ENCODE peak calls at places on chromosome 15, in four cellular contexts. I is GM10248, N is psoas muscle, X is fibroblast of pulmonary artery. U is an unnamed sample.

GRCh38 chr15:82021992-82022391 is 23.8 kb downstream of the MEX3B start:
- DNase-seq in N (no peak), X (peak), I (no peak), U (no peak)

GRCh38 chr15:62390793-62391543 is 225.9 kb upstream of the C2CD4B start:
- DNase-seq in X (peak), N (peak), I (peak), U (peak)

GRCh38 chr15:37093480-37094410 is 6.6 kb downstream of the MEIS2 start:
- DNase-seq in N (no peak), X (peak), I (no peak), U (no peak)

GRCh38 chr15:99239545-99240198 is 9.7 kb downstream of the TTC23 start:
- DNase-seq in N (no peak), X (no peak), I (peak), U (no peak)

GRCh38 chr15:58980351-58980939 is 7.0 kb upstream of the RNF111 start:
- DNase-seq in X (peak), I (peak), N (no peak), U (no peak)

GRCh38 chr15:66708389-66708788 is 6.4 kb downstream of the SMAD6 start:
- DNase-seq in X (no peak), N (no peak), I (no peak), U (no peak)

GRCh38 chr15:69810441-69811071 is 287.2 kb downstream of the TLE3 start:
- DNase-seq in X (no peak), N (peak), I (no peak), U (no peak)

GRCh38 chr15:52134502-52135144 is 22.0 kb upstream of the BCL2L10 start:
- DNase-seq in N (no peak), X (no peak), I (no peak), U (no peak)

GRCh38 chr15:66389098-66389858 is 2.6 kb downstream of the MAP2K1 start:
- DNase-seq in N (no peak), I (no peak), X (no peak), U (no peak)

GRCh38 chr15:100008258-100008657 is 275.0 kb upstream of the LYSMD4 start:
- DNase-seq in X (no peak), I (no peak), N (no peak), U (no peak)

GRCh38 chr15:67833504-67834248 is 6.2 kb downstream of the RNU6-1 start:
- DNase-seq in I (peak), N (peak), X (peak), U (peak)

GRCh38 chr15:64152507-64153387 is 1.2 kb downstream of the SNX22 start:
- DNase-seq in X (no peak), I (peak), N (no peak), U (no peak)

GRCh38 chr15:52808996-52809395 is 18.9 kb upstream of the ONECUT1 start:
- DNase-seq in N (no peak), X (no peak), I (no peak), U (no peak)

GRCh38 chr15:32855942-32856341 is 138.1 kb downstream of the GREM1 start:
- DNase-seq in X (peak), I (no peak), N (no peak), U (no peak)

GRCh38 chr15:40336129-40337122 is 4.3 kb downstream of the CCDC9B start:
- DNase-seq in N (no peak), I (peak), X (no peak), U (no peak)

GRCh38 chr15:71120428-71120944 is 5.2 kb downstream of the THSD4 start:
- DNase-seq in N (no peak), X (no peak), I (no peak), U (no peak)

GRCh38 chr15:56677271-56677670 is 56.0 kb downstream of the ZNF280D start:
- DNase-seq in X (no peak), I (no peak), N (no peak), U (no peak)

GRCh38 chr15:33794425-33794824 is 173.9 kb upstream of the CHRM5 start:
- DNase-seq in X (no peak), I (no peak), N (no peak), U (no peak)

GRCh38 chr15:78709263-78709882 is 68.4 kb upstream of the CHRNB4 start:
- DNase-seq in X (peak), I (peak), N (peak), U (peak)

GRCh38 chr15:67067161-67067853 is 1.9 kb downstream of the SMAD3 start:
- DNase-seq in I (no peak), N (no peak), X (no peak), U (no peak)

GRCh38 chr15:40323239-40323952 is at the start of gene INAFM2:
- DNase-seq in X (peak), I (peak), N (peak), U (peak)

GRCh38 chr15:90818251-90819210 is 49.9 kb upstream of the FURIN start:
- DNase-seq in X (no peak), I (peak), N (no peak), U (no peak)

GRCh38 chr15:32042269-32042996 is 12.1 kb downstream of the CHRNA7 start:
- DNase-seq in N (no peak), I (no peak), X (no peak), U (no peak)

GRCh38 chr15:23385886-23386430 is 31.4 kb downstream of the GOLGA8S start:
- DNase-seq in X (no peak), I (no peak), N (no peak), U (no peak)

GRCh38 chr15:74461847-74462511 is 1.0 kb upstream of the UBL7 start:
- DNase-seq in X (no peak), I (no peak), N (no peak), U (no peak)

GRCh38 chr15:58622877-58623276 is 126.6 kb downstream of the ADAM10 start:
- DNase-seq in I (no peak), N (no peak), X (no peak), U (no peak)

GRCh38 chr15:90865702-90866101 is 2.7 kb upstream of the FURIN start:
- DNase-seq in I (no peak), N (no peak), X (no peak), U (no peak)

GRCh38 chr15:51874751-51875644 is 45.5 kb downstream of the TMOD3 start:
- DNase-seq in I (no peak), N (no peak), X (peak), U (no peak)

GRCh38 chr15:91954211-91954804 is 100.8 kb downstream of the SLCO3A1 start:
- DNase-seq in X (no peak), I (no peak), N (no peak), U (no peak)

GRCh38 chr15:73560501-73561117 is 72.6 kb downstream of the NPTN start:
- DNase-seq in N (no peak), I (no peak), X (peak), U (no peak)

GRCh38 chr15:85751731-85752421 is 42.8 kb downstream of the KLHL25 start:
- DNase-seq in I (no peak), X (no peak), N (no peak), U (peak)

GRCh38 chr15:39202641-39203040 is 378.2 kb upstream of the THBS1 start:
- DNase-seq in I (no peak), X (peak), N (no peak), U (no peak)

DNA sequence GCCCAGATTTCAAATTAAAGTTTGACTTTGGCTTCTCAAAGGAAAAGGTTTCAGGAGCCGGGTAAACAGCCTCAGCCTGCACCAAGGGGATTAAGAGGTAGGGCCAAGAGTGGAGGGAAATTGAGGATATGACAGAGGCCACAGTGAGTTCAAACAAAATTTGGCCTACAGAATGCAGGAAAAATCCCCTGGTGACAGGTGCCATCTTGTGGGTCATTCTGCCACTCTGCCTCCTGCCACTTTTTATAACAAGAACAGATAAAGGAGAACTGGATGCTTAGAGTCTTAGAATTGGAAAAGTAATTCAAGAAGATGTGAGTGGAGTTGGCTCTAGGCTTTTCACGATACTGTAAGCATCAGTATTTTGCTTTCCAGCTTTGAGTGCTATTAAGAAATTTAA is 253.2 kb downstream of the NR2F2 start:
- DNase-seq in N (no peak), I (no peak), X (peak), U (no peak)
- TF ChIP-seq CTCF in N (no peak), I (no peak), X (no peak), U (no peak)

GRCh38 chr15:61131598-61131954 is 97.5 kb downstream of the RORA start:
- DNase-seq in N (no peak), X (no peak), I (no peak), U (no peak)
- TF ChIP-seq CTCF in N (no peak), X (no peak), I (no peak), U (no peak)

GRCh38 chr15:97836003-97836402 is 124.5 kb upstream of the ARRDC4 start:
- DNase-seq in N (no peak), I (no peak), X (no peak), U (no peak)

GRCh38 chr15:97841558-97841957 is 118.9 kb upstream of the ARRDC4 start:
- DNase-seq in I (no peak), N (no peak), X (no peak), U (no peak)

DNA sequence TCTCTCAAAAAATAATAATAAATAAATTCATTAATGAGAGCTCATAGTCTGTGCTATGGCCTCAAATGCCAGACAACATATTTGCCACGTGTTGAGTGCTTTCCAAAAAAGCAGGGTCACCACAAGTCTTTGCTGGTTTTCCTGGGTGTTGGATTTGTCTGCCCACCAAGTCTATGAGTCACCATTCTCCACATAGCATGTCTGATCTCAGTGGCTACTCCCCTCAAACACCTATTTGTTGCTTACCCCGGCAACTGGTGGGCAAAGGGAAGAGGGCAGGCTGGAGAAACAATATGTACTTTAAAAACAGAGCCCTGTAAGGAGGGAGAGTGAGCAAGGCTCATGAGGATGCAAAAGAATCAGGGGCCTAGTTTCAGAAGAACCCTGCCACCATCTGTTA is 120.0 kb upstream of the ARRDC4 start:
- DNase-seq in X (no peak), I (no peak), N (no peak), U (no peak)
- TF ChIP-seq CTCF in X (no peak), I (no peak), N (no peak), U (no peak)

GRCh38 chr15:76058714-76059319 is 968 bp upstream of the TMEM266 start:
- DNase-seq in I (peak), X (peak), N (no peak), U (peak)
- TF ChIP-seq CTCF in I (peak), X (no peak), N (peak), U (no peak)

DNA sequence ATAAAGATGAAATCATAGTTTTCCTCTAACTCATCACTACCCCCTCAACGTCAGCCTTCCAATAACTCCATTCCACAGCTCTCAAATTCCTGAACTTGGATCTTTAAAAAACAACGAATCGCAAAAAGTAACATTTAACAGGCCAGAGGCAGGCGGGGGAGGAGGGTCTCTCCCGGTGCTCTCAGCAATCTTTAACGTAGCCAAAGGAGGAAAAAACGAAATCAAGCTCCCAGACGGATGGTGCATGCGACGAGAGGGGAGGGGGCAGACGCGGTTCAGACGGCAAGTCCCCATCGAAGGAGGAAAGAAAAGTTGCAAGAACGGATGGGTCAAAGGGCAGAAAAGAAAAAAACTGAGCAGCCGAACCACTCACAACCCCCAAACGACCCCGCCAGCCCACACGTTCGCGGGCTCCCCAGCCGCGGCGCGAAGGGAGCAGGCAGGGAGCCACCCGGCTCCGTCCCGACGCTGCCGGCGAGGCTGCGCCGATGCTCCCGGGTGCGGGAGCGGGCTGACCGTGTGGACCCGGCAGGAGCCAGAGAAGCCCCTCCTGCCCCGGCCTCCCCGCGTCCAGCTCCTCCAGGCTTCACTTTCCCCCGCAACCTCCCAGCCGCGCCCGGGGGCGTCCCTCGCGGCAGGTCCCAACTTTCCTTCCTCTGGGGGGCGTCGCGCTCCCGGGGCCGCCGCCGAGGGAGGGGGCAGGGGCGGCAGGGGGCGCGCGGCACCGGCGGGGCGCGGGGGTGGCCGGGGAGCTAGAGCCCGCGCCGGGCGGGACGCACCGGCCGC is 661 bp downstream of the PEAK1 start:
- DNase-seq in I (peak), X (peak), N (peak), U (peak)
- TF ChIP-seq CTCF in I (peak), X (no peak), N (peak), U (peak)

DNA sequence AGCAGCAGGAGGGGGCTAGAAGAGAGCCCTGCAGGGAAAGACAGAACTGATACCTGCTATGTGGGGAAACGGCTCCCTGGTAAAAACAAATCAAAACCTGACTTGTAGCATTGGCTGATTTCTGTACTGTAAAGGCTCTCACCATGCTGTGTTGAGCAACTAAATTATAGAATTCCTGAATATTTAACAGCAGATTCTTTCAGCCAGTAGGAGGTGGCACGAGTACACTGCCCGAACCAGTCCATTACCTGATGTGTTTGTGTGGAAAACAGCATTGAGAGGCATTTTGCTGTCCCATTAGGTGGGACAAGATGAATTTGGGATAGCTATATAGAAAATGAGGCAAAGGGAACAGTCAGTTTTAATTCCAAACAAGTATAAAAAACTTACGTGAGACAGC is 201.2 kb downstream of the ATP10A start:
- DNase-seq in I (no peak), N (no peak), X (no peak), U (no peak)
- TF ChIP-seq CTCF in I (no peak), N (no peak), X (no peak), U (no peak)

GRCh38 chr15:94070341-94071275 is 160.8 kb upstream of the MCTP2 start:
- DNase-seq in I (no peak), X (no peak), N (no peak), U (peak)
- TF ChIP-seq CTCF in I (no peak), X (no peak), N (no peak), U (no peak)

U was measured in neural crest cell.